ENCODE peak calls at places on chromosomes 2 and 18, in ten cellular contexts. K is lower lobe of right lung, Z is OCI-LY7, A is body of pancreas, Q is ovary, I is uterus, S is RWPE2, E is tibial nerve, H is psoas muscle, F is BJ. P is an unnamed sample.

GRCh38 chr2:150621800-150622199 is 134.3 kb upstream of the RND3 start:
- DNase-seq in K (no peak), Z (no peak), A (no peak), Q (no peak), I (no peak), S (no peak), E (no peak), H (no peak), F (no peak), P (no peak)

GRCh38 chr2:234632527-234633391 is 135.9 kb upstream of the ARL4C start:
- DNase-seq in K (no peak), Z (no peak), A (no peak), Q (no peak), I (no peak), S (no peak), E (no peak), H (no peak), F (peak; percentile 88), P (no peak)

GRCh38 chr2:218286570-218287459 is 5.5 kb downstream of the TMBIM1 start:
- DNase-seq in K (peak; percentile 91), Z (peak; percentile 78), A (peak; percentile 97), Q (peak; percentile 85), I (peak; percentile 96), S (peak; percentile 94), E (peak; percentile 97), H (peak; percentile 94), F (peak; percentile 89), P (peak; percentile 64)

GRCh38 chr2:146317959-146318358 is 1526.9 kb upstream of the ACVR2A start:
- DNase-seq in K (no peak), Z (no peak), A (no peak), Q (no peak), I (no peak), S (no peak), E (no peak), H (no peak), F (peak; percentile 59), P (no peak)

GRCh38 chr2:231671617-231672350 is 36.5 kb upstream of the PTMA start:
- DNase-seq in K (peak; percentile 69), Z (peak; percentile 95), A (no peak), Q (no peak), I (no peak), S (no peak), E (no peak), H (no peak), F (no peak), P (peak; percentile 82)

GRCh38 chr2:197909377-197909776 is 105.0 kb downstream of the PLCL1 start:
- DNase-seq in K (no peak), Z (no peak), A (no peak), Q (no peak), I (no peak), S (no peak), E (no peak), H (no peak), F (peak; percentile 75), P (no peak)

GRCh38 chr2:32061973-32062861 is 1.1 kb upstream of the SPAST start:
- DNase-seq in K (no peak), Z (no peak), A (peak; percentile 61), Q (peak; percentile 66), I (peak; percentile 41), S (no peak), E (peak; percentile 62), H (peak; percentile 62), F (no peak), P (no peak)

GRCh38 chr2:56582570-56582969 is 398.8 kb downstream of the CCDC85A start:
- DNase-seq in K (no peak), Z (no peak), A (no peak), Q (no peak), I (no peak), S (no peak), E (no peak), H (no peak), F (no peak), P (no peak)

GRCh38 chr2:120868366-120868765 is 132.7 kb downstream of the GLI2 start:
- DNase-seq in K (no peak), Z (no peak), A (no peak), Q (peak; percentile 32), I (no peak), S (no peak), E (no peak), H (peak; percentile 27), F (no peak), P (no peak)
- H3K4me3 ChIP-seq in K (peak overlapping the region; percentile 38), Z (no peak overlapping the region), A (no peak overlapping the region), Q (peak overlapping the region; percentile 36), I (no peak overlapping the region), S (no peak overlapping the region), E (peak overlapping the region; percentile 57), H (peak overlapping the region; percentile 63), F (peak overlapping the region; percentile 12), P (no peak overlapping the region)

GRCh38 chr2:25249785-25250184 is 81.4 kb upstream of the POMC start:
- DNase-seq in K (no peak), Z (no peak), A (no peak), Q (no peak), I (no peak), S (no peak), E (no peak), H (no peak), F (no peak), P (no peak)

GRCh38 chr2:25250331-25251031 is 82.1 kb upstream of the POMC start:
- DNase-seq in K (no peak), Z (no peak), A (no peak), Q (no peak), I (no peak), S (no peak), E (no peak), H (no peak), F (peak; percentile 28), P (no peak)

GRCh38 chr2:25246001-25246400 is 77.6 kb upstream of the POMC start:
- DNase-seq in K (no peak), Z (no peak), A (no peak), Q (no peak), I (no peak), S (no peak), E (no peak), H (no peak), F (no peak), P (no peak)

GRCh38 chr2:25246558-25247290 is 78.3 kb upstream of the POMC start:
- DNase-seq in K (no peak), Z (no peak), A (no peak), Q (no peak), I (no peak), S (no peak), E (no peak), H (no peak), F (no peak), P (no peak)

GRCh38 chr2:25247792-25248512 is 79.6 kb upstream of the POMC start:
- DNase-seq in K (no peak), Z (no peak), A (no peak), Q (no peak), I (no peak), S (no peak), E (no peak), H (no peak), F (no peak), P (no peak)
- H3K36me3 ChIP-seq in K (peaks cover 53% of the 10 kb centered on the region), Z (no peaks in the 10 kb centered on the region), A (peaks cover 34% of the 10 kb centered on the region), Q (no peaks in the 10 kb centered on the region), I (no peaks in the 10 kb centered on the region), S (peaks cover 7% of the 10 kb centered on the region), E (peaks cover 37% of the 10 kb centered on the region), H (peaks cover 56% of the 10 kb centered on the region), F (peaks cover 27% of the 10 kb centered on the region), P (peaks cover 29% of the 10 kb centered on the region)

GRCh38 chr18:6884944-6885343 is 155.4 kb downstream of the ARHGAP28 start:
- DNase-seq in K (no peak), Z (no peak), A (no peak), Q (no peak), I (no peak), S (no peak), E (no peak), H (no peak), F (no peak), P (no peak)

GRCh38 chr18:6891788-6892187 is 162.3 kb downstream of the ARHGAP28 start:
- DNase-seq in K (no peak), Z (no peak), A (no peak), Q (no peak), I (no peak), S (no peak), E (no peak), H (no peak), F (no peak), P (no peak)

GRCh38 chr18:6881034-6881800 is 151.7 kb downstream of the ARHGAP28 start:
- DNase-seq in K (no peak), Z (no peak), A (no peak), Q (no peak), I (no peak), S (no peak), E (peak; percentile 87), H (no peak), F (peak; percentile 74), P (no peak)

GRCh38 chr18:6886931-6887330 is 157.4 kb downstream of the ARHGAP28 start:
- DNase-seq in K (no peak), Z (no peak), A (no peak), Q (no peak), I (no peak), S (no peak), E (no peak), H (no peak), F (no peak), P (no peak)

DNA sequence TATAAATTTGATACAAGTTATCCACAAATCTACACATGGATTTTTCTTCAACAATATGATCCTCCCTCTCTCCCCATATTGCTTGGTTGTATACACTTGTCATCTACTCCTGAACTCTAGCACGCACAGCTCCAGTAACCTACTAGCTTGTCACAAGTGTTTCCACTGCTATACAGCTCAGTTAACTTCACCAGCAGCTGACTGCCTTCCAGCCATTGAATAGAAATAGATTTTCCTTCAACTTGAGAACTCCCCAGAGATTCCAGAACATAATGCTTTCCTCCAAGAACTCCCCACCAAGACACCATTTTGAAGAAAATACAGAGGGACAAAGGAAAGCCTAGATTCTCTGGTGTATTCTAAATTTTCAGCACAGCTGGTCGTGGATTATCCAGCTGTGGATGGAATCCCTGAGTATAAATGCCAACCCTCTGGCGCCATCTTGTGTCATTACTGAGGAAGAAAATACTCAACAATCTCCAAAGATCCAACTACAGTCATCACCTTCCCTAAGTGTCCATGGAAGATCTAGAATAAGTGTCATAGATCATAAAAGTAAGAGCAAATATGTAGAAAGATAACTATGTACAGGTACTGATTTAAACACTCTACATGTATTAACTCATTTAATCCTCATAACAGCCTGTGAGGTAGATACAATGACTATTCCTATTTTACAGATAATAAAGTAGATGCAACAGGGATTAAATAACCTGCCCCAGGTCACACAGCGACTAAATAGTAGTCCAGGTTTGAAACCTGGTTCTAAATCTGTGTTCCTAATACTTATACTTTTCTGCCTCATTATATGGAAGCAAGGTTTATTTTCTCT is 156.7 kb downstream of the ARHGAP28 start:
- DNase-seq in K (no peak), Z (peak; percentile 41), A (peak; percentile 54), Q (no peak), I (peak; percentile 55), S (no peak), E (peak; percentile 78), H (no peak), F (no peak), P (no peak)
- TF ChIP-seq CTCF in K (peak; percentile 60), Z (peak; percentile 86), A (peak; percentile 74), Q (peak; percentile 73), I (peak; percentile 71), S (peak; percentile 80), E (peak; percentile 59), H (peak; percentile 74), F (peak; percentile 65), P (peak; percentile 58)

DNA sequence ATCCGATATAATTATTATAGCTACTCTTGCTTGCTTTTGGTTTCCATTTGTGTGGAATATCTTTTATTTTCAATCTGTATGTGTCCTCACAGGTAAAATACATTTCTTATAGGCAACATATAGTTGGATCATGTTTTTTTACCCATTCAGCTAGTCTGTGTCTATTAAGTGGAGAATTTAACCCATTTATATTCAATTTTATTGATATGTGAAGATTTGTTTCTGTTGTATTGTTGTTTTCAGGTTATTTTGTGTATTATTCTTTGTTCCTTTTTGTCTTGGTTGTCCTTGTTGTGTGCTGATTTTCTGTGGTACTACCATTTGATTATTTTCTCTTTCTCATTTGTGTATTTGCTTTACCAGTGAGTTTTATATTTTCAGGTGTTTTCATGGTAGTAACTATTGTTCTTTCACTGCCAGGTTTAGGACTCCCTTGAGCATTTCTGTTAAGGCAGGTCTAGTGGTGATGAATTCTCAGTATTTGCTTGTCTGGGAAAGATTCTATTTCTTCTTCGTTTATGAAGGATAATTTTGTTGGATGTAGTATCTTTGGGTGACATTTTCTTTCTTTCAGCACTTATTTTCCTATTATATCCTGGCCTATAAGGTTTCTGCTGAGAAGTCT is 95.4 kb downstream of the ANKRD12 start:
- DNase-seq in K (no peak), Z (no peak), A (no peak), Q (no peak), I (no peak), S (no peak), E (no peak), H (no peak), F (no peak), P (no peak)
- H3K4me3 ChIP-seq in K (no peak overlapping the region), Z (no peak overlapping the region), A (no peak overlapping the region), Q (no peak overlapping the region), I (no peak overlapping the region), S (no peak overlapping the region), E (no peak overlapping the region), H (no peak overlapping the region), F (no peak overlapping the region), P (no peak overlapping the region)